ENCODE peak calls at places on chromosomes 11 and 22, in six cellular contexts. A is OCI-LY7, U is GM23338, W is fibroblast of lung, X is HCT116, N is neuronal stem cell. Y is an unnamed sample.

GRCh38 chr11:131616456-131616855 is 246.0 kb downstream of the NTM start:
- DNase-seq in A (no peak), U (no peak), W (no peak), X (no peak), N (no peak), Y (no peak)

GRCh38 chr11:82979824-82980223 is 78.3 kb downstream of the DDIAS start:
- DNase-seq in A (no peak), U (no peak), W (no peak), X (no peak), N (no peak), Y (no peak)

GRCh38 chr11:12224537-12224893 is 114.1 kb downstream of the MICAL2 start:
- DNase-seq in A (no peak), U (no peak), W (peak), X (no peak), N (no peak), Y (no peak)

GRCh38 chr22:17734197-17734596 is 40.1 kb downstream of the BID start:
- DNase-seq in A (no peak), U (no peak), W (no peak), X (no peak), N (no peak), Y (no peak)

GRCh38 chr11:12382451-12382850 is 5.1 kb downstream of the PARVA start:
- DNase-seq in A (no peak), U (no peak), W (peak), X (no peak), N (no peak), Y (no peak)

GRCh38 chr11:79438631-79439429 is 2.0 kb downstream of the TENM4 start:
- DNase-seq in A (no peak), U (peak), W (peak), X (no peak), N (peak), Y (no peak)

GRCh38 chr11:130636672-130637463 is 188.4 kb downstream of the ADAMTS15 start:
- DNase-seq in A (no peak), U (no peak), W (peak), X (peak), N (no peak), Y (no peak)

GRCh38 chr22:36365020-36365411 is 22.8 kb downstream of the MYH9 start:
- DNase-seq in A (no peak), U (no peak), W (peak), X (peak), N (no peak), Y (peak)

GRCh38 chr11:93225642-93226041 is 27.9 kb upstream of the SLC36A4 start:
- DNase-seq in A (peak), U (peak), W (peak), X (peak), N (no peak), Y (no peak)

GRCh38 chr11:125001073-125001764 is 47.2 kb downstream of the CCDC15 start:
- DNase-seq in A (no peak), U (no peak), W (no peak), X (no peak), N (no peak), Y (no peak)

GRCh38 chr11:32092581-32093170 is 1.8 kb downstream of the RCN1 start:
- DNase-seq in A (no peak), U (peak), W (no peak), X (no peak), N (peak), Y (no peak)

GRCh38 chr22:32127904-32128303 is 31.2 kb downstream of the C22orf42 start:
- DNase-seq in A (no peak), U (peak), W (no peak), X (no peak), N (no peak), Y (no peak)

GRCh38 chr11:123773026-123773425 is 18.7 kb upstream of the OR6X1 start:
- DNase-seq in A (no peak), U (no peak), W (no peak), X (no peak), N (no peak), Y (no peak)

GRCh38 chr11:120835601-120836228 is 188.2 kb upstream of the TBCEL start:
- DNase-seq in A (no peak), U (no peak), W (no peak), X (no peak), N (no peak), Y (no peak)

GRCh38 chr11:63951779-63952536 is 13.2 kb downstream of the NAA40 start:
- DNase-seq in A (peak), U (no peak), W (no peak), X (no peak), N (no peak), Y (no peak)

GRCh38 chr11:122127020-122127419 is 11.0 kb upstream of the BLID start:
- DNase-seq in A (no peak), U (no peak), W (no peak), X (no peak), N (no peak), Y (no peak)

GRCh38 chr11:60852060-60852638 is 3.6 kb downstream of the PTGDR2 start:
- DNase-seq in A (no peak), U (peak), W (no peak), X (no peak), N (no peak), Y (no peak)

GRCh38 chr11:35276396-35276795 is 137.4 kb downstream of the CD44 start:
- DNase-seq in A (no peak), U (no peak), W (no peak), X (no peak), N (no peak), Y (peak)

GRCh38 chr11:64395545-64396078 is 36.6 kb downstream of the RPS6KA4 start:
- DNase-seq in A (no peak), U (no peak), W (no peak), X (no peak), N (no peak), Y (no peak)

GRCh38 chr11:96061730-96062524 is 138.0 kb upstream of the MTMR2 start:
- DNase-seq in A (no peak), U (no peak), W (no peak), X (no peak), N (no peak), Y (no peak)

GRCh38 chr11:61152816-61153592 is 8.2 kb downstream of the VPS37C start:
- DNase-seq in A (no peak), U (no peak), W (peak), X (no peak), N (no peak), Y (peak)

GRCh38 chr11:116606060-116606459 is 166.7 kb downstream of the BUD13 start:
- DNase-seq in A (no peak), U (no peak), W (no peak), X (no peak), N (no peak), Y (no peak)

GRCh38 chr22:41561335-41561734 is 525 bp downstream of the CSDC2 start:
- DNase-seq in A (no peak), U (peak), W (no peak), X (no peak), N (no peak), Y (no peak)
- H3K27ac ChIP-seq in A (no peak), U (no peak), W (no peak), X (no peak), N (no peak), Y (no peak)

GRCh38 chr11:15650105-15650938 is 535.6 kb downstream of the INSC start:
- DNase-seq in A (peak), U (peak), W (peak), X (peak), N (peak), Y (peak)

GRCh38 chr11:15653191-15653590 is 538.5 kb downstream of the INSC start:
- DNase-seq in A (no peak), U (no peak), W (no peak), X (no peak), N (no peak), Y (no peak)

GRCh38 chr11:15649371-15650104 is 534.8 kb downstream of the INSC start:
- DNase-seq in A (no peak), U (no peak), W (no peak), X (no peak), N (no peak), Y (no peak)

GRCh38 chr11:15651033-15651432 is 536.3 kb downstream of the INSC start:
- DNase-seq in A (no peak), U (peak), W (no peak), X (no peak), N (no peak), Y (no peak)

DNA sequence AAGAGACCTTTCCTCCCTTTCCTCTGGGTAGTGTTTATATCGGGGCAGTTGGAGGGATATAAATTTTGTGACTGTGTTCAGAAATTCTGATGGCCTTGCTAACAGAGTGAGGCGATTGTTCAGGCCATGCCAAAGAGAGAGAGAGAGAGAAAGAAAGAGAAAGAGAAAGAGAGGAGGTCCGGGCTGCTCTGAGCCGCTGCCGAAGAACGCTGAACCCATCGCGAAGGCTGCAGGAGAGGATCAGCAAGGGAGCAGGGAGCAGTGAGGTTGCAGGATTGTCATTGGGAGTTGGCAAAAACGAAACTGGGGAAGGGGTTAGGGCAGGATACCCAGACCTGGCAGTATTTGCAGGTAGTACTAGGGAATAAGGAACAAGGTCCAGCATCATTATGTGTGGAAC is 537.1 kb downstream of the INSC start:
- DNase-seq in A (no peak), U (no peak), W (peak), X (no peak), N (no peak), Y (no peak)
- H3K4me3 ChIP-seq in A (no peak), U (no peak), W (peak), X (no peak), N (no peak), Y (no peak)

DNA sequence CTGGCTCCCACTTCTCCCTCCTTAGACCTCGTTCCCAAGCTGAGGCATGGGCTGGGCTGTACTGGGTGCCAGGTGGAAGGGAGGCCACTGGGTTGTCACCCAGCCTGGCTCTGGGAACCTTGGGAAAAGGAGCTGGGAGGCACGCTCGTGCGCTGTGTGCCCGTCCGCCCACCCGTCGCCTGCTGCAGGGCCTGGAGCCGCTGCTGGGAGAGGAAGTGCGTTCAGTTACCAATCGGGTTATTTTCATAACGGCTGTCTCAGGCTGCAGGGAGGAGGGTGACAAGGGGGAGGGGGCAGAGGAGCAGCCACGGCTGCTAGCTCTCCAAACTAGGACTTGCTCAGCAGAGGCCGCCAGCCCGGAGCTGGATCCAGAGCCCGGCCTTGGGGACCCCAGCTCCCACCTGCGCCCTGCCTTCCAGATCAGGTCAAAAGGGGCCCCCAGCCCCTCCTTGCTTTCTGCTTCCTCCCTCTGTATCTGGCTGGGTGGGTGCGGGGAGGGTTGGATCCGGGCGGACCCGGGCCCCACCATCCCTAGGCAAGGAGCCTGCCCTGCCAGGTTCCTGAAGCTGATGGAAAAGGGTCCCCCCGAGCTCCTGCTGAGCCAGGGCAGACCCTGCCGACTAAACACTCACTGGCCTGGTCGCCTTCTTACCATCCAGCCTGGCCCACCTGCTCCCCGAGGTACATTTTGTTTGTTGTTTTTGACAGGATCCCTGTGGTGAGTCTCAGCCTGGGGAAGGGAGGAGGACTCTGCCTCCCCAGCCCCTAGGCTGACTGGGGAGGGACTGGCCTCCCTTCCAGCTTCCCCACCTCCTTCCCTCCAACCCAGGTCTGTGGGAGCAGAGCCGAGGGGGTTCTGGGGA is 14.3 kb downstream of the DGKZ start:
- DNase-seq in A (peak), U (no peak), W (peak), X (no peak), N (no peak), Y (no peak)
- H2AFZ ChIP-seq in A (peak), U (no peak), W (no peak), X (no peak), N (peak), Y (no peak)

GRCh38 chr11:66353762-66354161 is 6.3 kb upstream of the B4GAT1 start:
- DNase-seq in A (no peak), U (no peak), W (no peak), X (no peak), N (no peak), Y (no peak)
- H3K27ac ChIP-seq in A (no peak), U (no peak), W (no peak), X (no peak), N (no peak), Y (no peak)

DNA sequence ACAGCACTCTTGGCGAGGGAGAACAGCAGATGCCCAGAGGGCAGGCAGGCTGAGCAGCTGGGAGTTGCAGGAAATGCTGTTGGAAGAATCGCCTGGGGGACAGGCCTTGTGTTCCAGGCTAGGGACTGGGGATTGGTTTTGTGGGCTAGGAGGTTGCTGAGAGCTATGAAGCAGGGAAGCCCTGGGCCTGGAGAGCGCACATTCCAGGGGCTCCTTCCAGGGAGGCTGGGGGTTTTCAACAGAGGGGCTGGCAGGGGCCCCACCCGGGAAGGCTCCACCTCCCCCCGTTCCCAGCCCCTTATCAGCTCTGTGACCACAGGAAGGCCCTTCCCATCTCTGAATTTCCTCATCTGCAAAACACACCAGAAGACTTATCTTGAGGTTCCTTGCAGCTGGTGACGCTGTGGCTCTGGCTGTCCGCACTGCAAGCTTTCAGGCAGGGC is 21.7 kb downstream of the WNT11 start:
- DNase-seq in A (no peak), U (no peak), W (no peak), X (no peak), N (no peak), Y (no peak)
- H3K4me3 ChIP-seq in A (no peak), U (no peak), W (no peak), X (no peak), N (no peak), Y (no peak)

DNA sequence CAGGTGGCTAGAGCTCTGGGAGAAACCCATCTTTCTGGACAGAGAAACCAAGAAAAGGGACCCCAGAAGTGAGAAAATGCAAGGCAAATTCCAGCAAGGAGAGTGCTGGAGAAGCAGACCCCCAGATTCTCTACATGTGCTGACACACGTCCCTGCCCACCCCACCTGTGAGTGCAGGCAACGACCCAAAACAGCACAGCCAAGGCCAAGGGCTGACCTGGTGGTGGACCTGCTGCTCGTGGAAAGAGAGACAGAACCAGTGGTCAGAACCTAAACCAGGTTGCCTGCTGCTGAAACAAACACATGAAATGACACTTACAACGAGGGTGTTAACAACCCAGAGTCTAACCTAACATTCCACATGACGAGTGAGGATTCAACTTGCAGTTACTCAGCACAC is 24.6 kb downstream of the TRMU start:
- DNase-seq in A (no peak), U (no peak), W (no peak), X (no peak), N (no peak), Y (no peak)
- H2AFZ ChIP-seq in A (no peak), U (no peak), W (no peak), X (no peak), N (no peak), Y (no peak)

GRCh38 chr11:3905080-3905953 is 49.9 kb downstream of the STIM1 start:
- DNase-seq in A (no peak), U (peak), W (peak), X (peak), N (no peak), Y (peak)

GRCh38 chr11:3906166-3906565 is 50.7 kb downstream of the STIM1 start:
- DNase-seq in A (no peak), U (no peak), W (no peak), X (no peak), N (no peak), Y (no peak)

GRCh38 chr11:3902441-3902840 is 47.0 kb downstream of the STIM1 start:
- DNase-seq in A (no peak), U (no peak), W (no peak), X (no peak), N (no peak), Y (no peak)

GRCh38 chr11:3903207-3903896 is 47.9 kb downstream of the STIM1 start:
- DNase-seq in A (peak), U (no peak), W (no peak), X (no peak), N (no peak), Y (no peak)

DNA sequence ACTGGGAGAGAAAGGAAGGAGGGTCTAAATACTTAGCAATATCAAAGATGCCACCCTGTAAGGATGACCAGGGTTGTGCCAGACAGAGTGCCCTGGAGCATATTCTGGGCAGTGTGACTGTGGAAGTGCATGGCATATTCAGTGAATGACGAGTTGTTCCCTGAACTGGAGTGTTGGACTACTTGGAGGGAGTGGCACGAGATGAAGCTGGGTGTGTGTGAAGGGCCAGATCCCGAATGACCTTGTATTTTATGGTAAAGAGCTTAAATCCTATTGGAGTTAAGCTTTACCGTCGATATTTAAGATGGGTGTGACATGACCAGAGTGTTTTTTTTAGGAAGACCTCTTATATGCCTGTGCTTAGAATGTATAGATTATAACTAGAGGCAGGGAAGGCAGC is 48.8 kb downstream of the STIM1 start:
- DNase-seq in A (no peak), U (no peak), W (no peak), X (no peak), N (no peak), Y (no peak)
- H3K27ac ChIP-seq in A (no peak), U (no peak), W (no peak), X (no peak), N (no peak), Y (peak)

GRCh38 chr22:46262449-46263207 is 515 bp downstream of the PKDREJ start:
- DNase-seq in A (no peak), U (peak), W (peak), X (no peak), N (no peak), Y (no peak)
- H3K4me3 ChIP-seq in A (no peak), U (peak), W (no peak), X (no peak), N (no peak), Y (no peak)

GRCh38 chr11:69381681-69382130 is 87.8 kb downstream of the MYEOV start:
- DNase-seq in A (no peak), U (no peak), W (no peak), X (no peak), N (no peak), Y (no peak)
- H2AFZ ChIP-seq in A (peak), U (peak), W (no peak), X (peak), N (no peak), Y (no peak)

Y was measured in keratinocyte.